ENCODE peak calls at places on chromosome 21, in four cellular contexts. S is K562, Z is HCT116, B is Panc1. J is an unnamed sample.

GRCh38 chr21:33355996-33356395 is 31.2 kb downstream of the IFNAR1 start:
- DNase-seq in Z (no peak), B (no peak), S (no peak), J (no peak)

GRCh38 chr21:15206514-15206913 is 141.7 kb upstream of the NRIP1 start:
- DNase-seq in Z (no peak), S (no peak), B (no peak), J (no peak)

GRCh38 chr21:22352088-22352487 is 1353.9 kb downstream of the NCAM2 start:
- DNase-seq in S (no peak), Z (no peak), B (no peak), J (no peak)

GRCh38 chr21:29601072-29601471 is 302.4 kb downstream of the BACH1 start:
- DNase-seq in S (no peak), Z (no peak), B (no peak), J (no peak)

GRCh38 chr21:31473685-31474345 is 129.8 kb upstream of the TIAM1 start:
- DNase-seq in B (no peak), Z (no peak), S (no peak), J (no peak)

GRCh38 chr21:34180406-34180805 is 107.0 kb downstream of the MRPS6 start:
- DNase-seq in S (no peak), B (no peak), Z (no peak), J (no peak)

GRCh38 chr21:43369124-43369523 is 57.8 kb downstream of the SIK1 start:
- DNase-seq in B (no peak), Z (no peak), S (no peak), J (peak; percentile 31)

GRCh38 chr21:38325216-38325615 is 68.4 kb downstream of the KCNJ15 start:
- DNase-seq in S (no peak), B (no peak), Z (no peak), J (no peak)

GRCh38 chr21:36478207-36478701 is 1.7 kb downstream of the CLDN14 start:
- DNase-seq in Z (no peak), B (peak; percentile 45), S (no peak), J (no peak)

DNA sequence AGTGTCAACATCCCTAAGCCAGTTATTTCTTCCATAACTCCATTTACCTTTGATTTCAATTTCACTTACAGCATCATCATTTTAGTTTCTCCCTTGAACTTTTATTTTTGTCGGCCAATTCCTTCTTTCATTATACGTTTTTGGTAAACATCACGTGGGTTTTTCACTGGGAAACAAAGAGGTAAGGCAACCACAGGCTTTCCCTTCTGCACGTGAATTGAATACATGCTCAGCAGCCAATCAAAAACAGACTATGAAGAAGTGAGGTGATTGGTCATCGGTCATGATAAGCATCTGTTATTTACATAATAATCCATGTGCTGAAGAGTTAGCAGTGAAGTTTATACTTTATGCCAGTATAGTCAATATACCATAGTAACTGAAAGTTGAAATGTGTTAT is 98.7 kb downstream of the NCAM2 start:
- DNase-seq in B (no peak), S (peak; percentile 11), Z (no peak), J (no peak)
- TF ChIP-seq TCF7L2 in B (no peak), S (no peak), Z (no peak), J (no peak)

DNA sequence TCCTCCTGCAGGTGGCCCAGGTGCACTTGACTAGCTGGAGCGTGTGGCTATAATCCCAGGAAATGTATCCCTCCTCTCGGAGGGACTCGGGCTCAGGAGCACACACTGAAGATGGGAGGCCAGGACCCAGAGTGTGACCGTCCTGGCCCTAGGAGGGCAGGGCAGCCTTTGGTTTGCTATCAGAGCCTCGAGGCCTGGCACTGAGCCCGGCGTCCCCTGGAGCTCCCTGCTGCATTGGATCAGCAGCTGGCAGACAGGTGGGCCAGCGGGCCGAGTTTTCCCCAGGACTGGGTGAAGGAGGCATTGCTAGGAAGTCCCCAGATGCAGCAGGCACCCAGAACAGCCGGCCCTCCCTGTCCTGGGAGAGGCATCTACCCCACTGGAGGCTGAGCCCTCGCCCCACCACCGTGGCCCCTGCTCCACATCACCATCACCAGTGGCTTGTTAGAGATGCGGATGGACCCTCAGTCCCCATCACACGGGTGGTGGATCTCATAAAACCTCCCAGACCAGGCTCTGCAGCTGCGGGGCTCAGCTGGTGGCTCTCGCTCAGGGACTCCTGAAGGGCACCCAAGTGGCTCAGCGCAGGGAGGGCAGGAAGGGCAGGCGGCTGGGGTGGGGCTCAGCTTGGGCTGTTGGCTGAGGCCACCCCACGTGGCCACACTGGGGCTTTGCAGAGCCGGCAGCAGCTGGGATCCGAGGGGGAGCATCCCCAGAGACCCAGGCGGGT is 32.7 kb upstream of the POFUT2 start:
- DNase-seq in Z (no peak), S (no peak), B (no peak), J (no peak)
- TF ChIP-seq TCF7L2 in Z (no peak), S (no peak), B (no peak), J (no peak)

DNA sequence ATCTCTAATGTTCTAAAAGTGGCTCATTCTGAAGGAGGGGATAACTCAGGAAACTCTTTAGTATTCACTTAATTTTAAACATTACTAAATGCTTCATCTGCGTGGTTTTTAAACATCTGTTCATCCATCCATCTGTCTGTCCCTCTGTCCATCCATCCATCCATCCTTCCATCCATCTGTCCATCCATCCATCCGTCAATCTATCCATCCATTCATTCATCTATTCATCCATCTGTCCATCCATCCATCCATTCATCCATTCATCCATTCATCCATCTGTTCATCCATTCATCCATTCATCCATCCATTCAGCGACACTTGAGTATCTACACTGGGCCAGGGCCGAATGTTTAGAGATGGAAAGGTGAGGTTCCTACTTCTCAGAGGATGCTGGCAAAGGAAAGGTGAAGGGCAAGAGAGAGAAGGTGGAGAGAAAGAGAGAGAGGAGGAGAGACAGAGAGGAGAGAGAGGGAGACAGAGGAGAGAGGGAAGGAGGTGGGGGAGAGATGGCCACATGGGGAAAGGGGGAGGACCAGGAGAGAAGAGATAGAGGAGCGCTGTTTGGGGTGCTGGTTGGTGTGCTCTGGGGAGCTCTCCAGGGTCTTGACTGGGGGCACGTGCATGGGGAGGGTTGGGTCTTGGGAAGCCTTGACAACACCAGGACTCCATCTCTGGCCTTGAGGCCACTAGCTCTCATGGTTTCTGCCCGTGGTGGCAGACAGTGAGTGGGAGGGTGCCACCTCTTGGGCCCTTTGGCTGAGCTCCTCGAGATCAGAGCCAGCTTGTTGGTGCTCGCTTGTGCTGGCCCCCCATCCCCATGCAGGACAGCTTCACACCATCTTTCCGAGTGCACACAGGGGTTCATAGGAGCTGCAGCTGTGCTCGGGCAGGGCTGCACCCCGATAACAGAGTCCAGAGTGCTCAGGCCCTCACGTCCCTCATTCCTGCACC is 45.6 kb downstream of the ABCG1 start:
- DNase-seq in B (no peak), S (no peak), Z (no peak), J (no peak)
- TF ChIP-seq TCF7L2 in B (no peak), S (no peak), Z (no peak), J (no peak)

GRCh38 chr21:35358008-35358407 is 308.9 kb upstream of the RUNX1 start:
- DNase-seq in S (no peak), Z (no peak), B (no peak), J (no peak)
- TF ChIP-seq TCF7L2 in S (no peak), Z (no peak), B (no peak), J (no peak)

DNA sequence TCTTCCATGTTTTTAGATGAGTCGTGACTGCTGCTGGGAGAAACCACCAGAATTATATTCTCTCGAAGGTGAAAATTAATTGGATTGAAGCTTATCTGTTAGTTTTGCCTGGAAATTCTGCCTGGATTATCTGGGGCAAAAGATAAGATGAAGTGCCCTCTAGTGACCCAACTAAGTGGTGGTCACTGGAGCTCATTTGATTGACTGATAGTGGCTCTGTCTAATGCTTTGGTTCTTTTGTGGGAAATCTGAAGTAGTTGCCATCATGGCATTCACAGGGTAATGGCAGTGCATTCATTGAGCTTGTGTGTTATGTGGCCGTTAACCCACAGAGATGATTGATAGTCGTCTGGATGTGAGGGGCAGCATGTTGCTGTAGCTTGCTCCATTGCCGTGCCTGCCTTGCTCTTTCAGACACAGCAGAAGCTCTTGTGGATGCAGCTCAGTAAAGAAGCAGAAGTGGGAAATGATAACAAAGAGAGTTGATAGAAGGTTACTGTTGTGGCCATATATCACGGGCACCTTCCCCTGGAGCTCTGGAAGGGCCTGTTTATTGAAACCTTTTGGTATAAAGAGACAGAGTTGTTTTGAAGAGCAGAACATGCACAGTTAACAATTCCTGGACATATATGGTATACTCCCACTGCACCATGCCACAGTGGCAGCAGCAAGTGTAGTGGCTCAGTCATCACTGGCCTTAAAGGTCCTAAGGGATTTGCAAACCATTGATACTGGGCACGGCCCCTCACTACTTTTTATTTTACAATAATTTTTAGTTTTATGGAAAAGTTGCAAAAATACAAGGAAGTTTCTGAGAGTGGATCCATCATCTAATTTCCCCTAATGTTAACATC is 42.0 kb downstream of the CXADR start:
- DNase-seq in Z (no peak), B (no peak), S (no peak), J (peak; percentile 32)
- TF ChIP-seq TCF7L2 in Z (no peak), B (no peak), S (no peak), J (no peak)

J was measured in HepG2.